ENCODE peak calls at places on chromosome 15, in four cellular contexts. M is GM12878, V is HepG2, J is K562. S is an unnamed sample.

GRCh38 chr15:61784734-61785133 is 275.5 kb downstream of the VPS13C start:
- DNase-seq in M (no peak), V (no peak), J (no peak), S (no peak)

GRCh38 chr15:42832577-42832976 is 88.0 kb downstream of the TTBK2 start:
- DNase-seq in M (no peak), V (no peak), J (no peak), S (no peak)

GRCh38 chr15:39785139-39785538 is 2.5 kb upstream of the FSIP1 start:
- DNase-seq in M (no peak), V (no peak), J (no peak), S (no peak)

GRCh38 chr15:77021803-77022381 is 27.0 kb downstream of the PSTPIP1 start:
- DNase-seq in M (no peak), V (no peak), J (no peak), S (no peak)

GRCh38 chr15:70513818-70514217 is 249.5 kb downstream of the UACA start:
- DNase-seq in M (no peak), V (no peak), J (no peak), S (no peak)

GRCh38 chr15:99414755-99415731 is 150.7 kb upstream of the MEF2A start:
- DNase-seq in M (no peak), V (no peak), J (no peak), S (peak)

GRCh38 chr15:36953346-36953745 is 147.0 kb downstream of the MEIS2 start:
- DNase-seq in M (no peak), V (no peak), J (no peak), S (no peak)

GRCh38 chr15:92272106-92272505 is 121.6 kb upstream of the ST8SIA2 start:
- DNase-seq in M (no peak), V (no peak), J (no peak), S (no peak)

GRCh38 chr15:58038426-58039106 is 26.9 kb downstream of the ALDH1A2 start:
- DNase-seq in M (no peak), V (no peak), J (no peak), S (no peak)

GRCh38 chr15:33915571-33916407 is 52.5 kb upstream of the CHRM5 start:
- DNase-seq in M (no peak), V (peak), J (peak), S (no peak)

GRCh38 chr15:88904808-88905327 is 8.3 kb downstream of the MFGE8 start:
- DNase-seq in M (peak), V (peak), J (peak), S (peak)

GRCh38 chr15:49406352-49407118 is 16.5 kb upstream of the FGF7 start:
- DNase-seq in M (no peak), V (no peak), J (no peak), S (no peak)

GRCh38 chr15:75024102-75024636 is 779 bp downstream of the PPCDC start:
- DNase-seq in M (no peak), V (no peak), J (peak), S (peak)

GRCh38 chr15:33985287-33985686 is 17.0 kb downstream of the CHRM5 start:
- DNase-seq in M (no peak), V (no peak), J (no peak), S (no peak)

GRCh38 chr15:40055576-40056293 is 16.8 kb upstream of the SRP14 start:
- DNase-seq in M (no peak), V (no peak), J (no peak), S (peak)

GRCh38 chr15:89666858-89667705 is 11.8 kb upstream of the KIF7 start:
- DNase-seq in M (no peak), V (no peak), J (no peak), S (no peak)

GRCh38 chr15:95252404-95252803 is 1021.0 kb downstream of the MCTP2 start:
- DNase-seq in M (no peak), V (no peak), J (no peak), S (no peak)

GRCh38 chr15:36951747-36952247 is 148.6 kb downstream of the MEIS2 start:
- DNase-seq in M (no peak), V (no peak), J (peak), S (no peak)

GRCh38 chr15:92184679-92185230 is 208.9 kb upstream of the ST8SIA2 start:
- DNase-seq in M (no peak), V (no peak), J (no peak), S (no peak)

GRCh38 chr15:52805351-52806283 is 15.5 kb upstream of the ONECUT1 start:
- DNase-seq in M (no peak), V (no peak), J (no peak), S (peak)

GRCh38 chr15:38507570-38507969 is 53.6 kb downstream of the FAM98B start:
- DNase-seq in M (no peak), V (no peak), J (no peak), S (no peak)

GRCh38 chr15:88309363-88309762 is 52.8 kb upstream of the NTRK3 start:
- DNase-seq in M (no peak), V (no peak), J (no peak), S (no peak)

GRCh38 chr15:88752501-88752900 is 50.7 kb upstream of the ACAN start:
- DNase-seq in M (no peak), V (no peak), J (no peak), S (no peak)

GRCh38 chr15:83845230-83845629 is 191.3 kb downstream of the ADAMTSL3 start:
- DNase-seq in M (no peak), V (no peak), J (no peak), S (no peak)

GRCh38 chr15:72784233-72784876 is 797 bp upstream of the ADPGK start:
- DNase-seq in M (peak), V (peak), J (peak), S (peak)
- TF ChIP-seq NFIC in M (no peak), V (no peak), J (no peak), S (no peak)

GRCh38 chr15:101203607-101204006 is 48.2 kb downstream of the CHSY1 start:
- DNase-seq in M (no peak), V (peak), J (no peak), S (no peak)

GRCh38 chr15:101206173-101206572 is 45.7 kb downstream of the CHSY1 start:
- DNase-seq in M (no peak), V (no peak), J (no peak), S (no peak)

GRCh38 chr15:101203029-101203428 is 48.8 kb downstream of the CHSY1 start:
- DNase-seq in M (no peak), V (no peak), J (no peak), S (no peak)

GRCh38 chr15:101207867-101208288 is 44.0 kb downstream of the CHSY1 start:
- DNase-seq in M (no peak), V (no peak), J (no peak), S (no peak)

DNA sequence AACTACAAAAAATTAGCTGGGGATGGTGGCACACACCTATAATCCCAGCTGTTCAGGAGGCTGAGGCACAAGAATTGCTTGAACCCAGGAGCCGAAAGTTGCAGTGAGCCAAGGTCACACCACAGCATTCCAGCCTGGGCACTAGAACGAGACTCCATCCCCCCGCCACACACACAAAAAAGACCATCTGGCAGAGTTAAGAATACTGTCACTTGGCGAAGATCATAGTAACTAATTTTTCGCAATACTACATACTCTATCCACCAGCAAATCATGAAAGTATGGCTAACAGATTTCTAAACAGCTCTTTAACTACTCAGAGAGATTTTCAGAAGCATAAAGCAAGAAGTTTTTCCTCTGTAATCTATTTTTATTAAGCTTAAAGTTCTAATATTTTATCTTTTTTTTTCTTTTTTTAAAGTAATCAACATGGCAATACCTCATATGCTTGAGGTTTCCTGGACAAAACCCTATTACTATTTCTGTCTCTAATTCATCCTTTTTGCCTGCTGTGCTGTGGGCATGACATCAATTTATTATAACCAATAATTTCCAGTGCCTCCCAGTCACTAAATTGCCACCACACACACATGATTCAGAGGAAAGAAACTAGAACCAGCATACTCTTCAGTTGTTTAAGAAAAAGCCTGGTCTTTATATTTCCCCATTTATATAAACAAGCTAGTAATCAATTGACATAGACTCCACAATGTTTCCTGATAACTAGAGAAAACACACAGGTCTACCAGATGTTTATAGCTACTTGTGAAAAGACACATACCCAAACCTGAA is 46.9 kb downstream of the CHSY1 start:
- DNase-seq in M (no peak), V (no peak), J (no peak), S (no peak)
- TF ChIP-seq NFIC in M (no peak), V (no peak), J (no peak), S (no peak)

DNA sequence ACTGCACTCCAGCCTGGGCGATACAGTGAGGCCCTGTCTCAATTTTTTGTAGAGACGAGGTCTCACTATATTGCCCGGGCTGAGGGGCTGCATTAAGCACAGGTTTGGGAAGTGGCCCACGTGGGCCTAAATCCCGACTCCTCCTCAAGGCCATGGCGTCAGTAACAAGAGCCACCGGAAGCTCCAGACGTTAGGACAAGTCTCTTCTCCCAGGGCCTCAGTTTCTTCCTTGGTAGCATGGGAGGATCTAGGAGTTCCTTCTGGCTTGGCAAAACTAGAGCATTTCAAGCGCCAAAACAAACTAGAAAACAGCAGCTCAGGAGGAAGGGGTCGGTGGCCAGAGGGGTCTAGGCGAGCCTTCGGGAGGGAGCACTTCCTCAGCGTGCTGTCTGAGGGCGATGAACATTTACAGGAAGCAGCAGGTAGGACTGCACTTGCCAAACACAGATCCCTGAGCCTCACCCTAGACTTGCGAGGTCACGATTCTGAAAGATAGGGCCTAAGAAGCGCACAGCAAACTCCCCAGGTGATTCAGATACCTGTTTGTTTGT is 536 bp downstream of the SNAPC5 start:
- DNase-seq in M (no peak), V (peak), J (peak), S (no peak)
- TF ChIP-seq NFIC in M (no peak), V (no peak), J (no peak), S (no peak)

DNA sequence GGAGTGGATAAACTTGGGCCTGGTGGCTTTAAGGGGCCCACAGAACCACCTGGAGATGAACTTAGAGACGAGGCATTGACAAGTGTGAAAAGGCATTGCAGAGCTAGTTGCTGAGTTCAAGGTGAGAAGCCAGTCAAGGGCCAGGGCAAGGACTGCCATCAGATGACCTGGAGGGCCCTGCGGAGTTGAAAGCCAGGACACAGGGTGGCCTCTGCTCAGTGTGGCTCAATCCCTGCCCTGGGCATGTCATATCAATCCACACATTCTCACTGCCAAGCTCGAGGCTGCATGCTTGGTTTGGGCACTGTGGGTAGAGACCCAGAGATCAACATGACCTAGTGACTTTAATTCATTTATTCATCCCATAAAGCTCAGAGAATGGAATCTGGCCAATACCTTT is 9.2 kb downstream of the PAQR5 start:
- DNase-seq in M (no peak), V (no peak), J (no peak), S (no peak)
- TF ChIP-seq NFIC in M (no peak), V (no peak), J (no peak), S (no peak)

DNA sequence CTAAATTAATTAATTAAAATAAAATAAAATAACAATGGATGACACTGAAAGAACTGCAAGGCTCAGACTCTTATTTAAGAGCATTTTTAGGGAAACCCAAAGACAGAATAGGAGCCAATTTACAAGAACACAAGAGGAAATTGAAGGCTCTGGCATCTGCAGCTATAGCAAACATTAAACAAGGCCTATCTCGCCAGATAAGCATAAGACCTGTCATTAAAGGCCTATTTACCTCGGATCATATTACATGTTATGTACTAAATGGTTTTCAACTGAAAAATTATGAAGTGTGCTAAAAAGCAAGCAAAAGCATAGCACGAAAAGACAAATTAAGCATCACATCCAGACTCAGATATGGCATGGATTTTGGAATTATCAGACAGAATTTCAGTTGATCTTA is 617.0 kb downstream of the SQOR start:
- DNase-seq in M (no peak), V (no peak), J (no peak), S (no peak)
- TF ChIP-seq NFIC in M (no peak), V (no peak), J (no peak), S (no peak)

DNA sequence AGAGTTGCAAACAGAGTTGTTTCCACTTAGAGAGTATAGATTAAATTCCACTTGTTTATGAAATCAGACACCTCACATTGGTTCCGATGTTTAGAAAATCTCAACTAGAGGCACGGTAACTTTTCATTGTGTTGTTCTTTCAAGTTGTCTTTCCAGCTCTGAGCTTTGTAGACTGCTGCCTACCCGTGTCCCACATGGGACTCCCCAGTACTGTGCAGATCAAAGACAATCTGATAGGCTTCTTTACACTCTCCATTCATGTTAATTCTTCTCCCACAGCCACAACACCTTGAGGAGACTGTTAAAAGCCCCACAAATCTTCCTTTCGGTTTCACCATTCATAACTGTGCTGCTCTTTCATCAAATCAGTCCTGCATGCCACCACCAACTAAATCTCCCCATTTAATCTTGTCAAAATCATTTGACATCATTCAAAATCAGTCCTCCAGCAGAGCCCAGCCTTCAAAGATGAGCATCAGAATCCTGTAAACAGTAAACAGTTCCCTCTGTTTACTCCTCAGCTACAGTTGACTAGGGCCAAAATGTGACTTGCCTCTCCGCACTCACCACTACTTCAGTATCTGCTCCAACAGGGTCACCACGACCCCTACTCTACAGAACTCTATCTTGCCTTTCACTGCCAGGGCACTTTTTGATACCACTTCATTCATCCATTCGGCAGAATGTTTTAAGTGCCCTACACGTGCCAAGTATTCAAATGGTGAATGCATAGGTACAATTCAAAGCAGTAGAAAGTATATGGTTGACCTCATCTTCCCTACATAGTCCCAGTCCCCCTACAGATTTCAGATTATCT is 8.3 kb downstream of the ANXA2 start:
- DNase-seq in M (peak), V (no peak), J (no peak), S (no peak)
- TF ChIP-seq NFIC in M (no peak), V (no peak), J (no peak), S (no peak)